ENCODE peak calls at places on chromosome 15, in ten cellular contexts. One of them, this sample, is unnamed.

GRCh38 chr15:90638241-90638691 is 78.9 kb upstream of the BLM start:
- DNase-seq in H7: peak; percentile 53
- DNase-seq in NCI-H1930: no peak
- DNase-seq in NAMALWA: no peak
- DNase-seq in hypothalamus: no peak
- DNase-seq in activated CD4-positive, alpha-beta T cell treated with anti-CD3 and anti-CD28 coated beads, Interleukin-2, amount 50 U/mL, for 24 hours: no peak
- DNase-seq in AG04450: no peak
- DNase-seq in dorsolateral prefrontal cortex: no peak
- DNase-seq in DMS 273 treated with DMSO at 0.1 percent for 48 hours: no peak
- DNase-seq in BJ: no peak
- DNase-seq in this sample: no peak

GRCh38 chr15:66908503-66909095 is 156.8 kb upstream of the SMAD3 start:
- DNase-seq in H7: no peak
- DNase-seq in NCI-H1930: no peak
- DNase-seq in NAMALWA: no peak
- DNase-seq in hypothalamus: no peak
- DNase-seq in activated CD4-positive, alpha-beta T cell treated with anti-CD3 and anti-CD28 coated beads, Interleukin-2, amount 50 U/mL, for 24 hours: no peak
- DNase-seq in AG04450: no peak
- DNase-seq in dorsolateral prefrontal cortex: no peak
- DNase-seq in DMS 273 treated with DMSO at 0.1 percent for 48 hours: no peak
- DNase-seq in BJ: no peak
- DNase-seq in this sample: no peak

GRCh38 chr15:70378126-70379031 is 280.7 kb upstream of the TLE3 start:
- DNase-seq in H7: no peak
- DNase-seq in NCI-H1930: no peak
- DNase-seq in NAMALWA: no peak
- DNase-seq in hypothalamus: no peak
- DNase-seq in activated CD4-positive, alpha-beta T cell treated with anti-CD3 and anti-CD28 coated beads, Interleukin-2, amount 50 U/mL, for 24 hours: no peak
- DNase-seq in AG04450: no peak
- DNase-seq in dorsolateral prefrontal cortex: no peak
- DNase-seq in DMS 273 treated with DMSO at 0.1 percent for 48 hours: no peak
- DNase-seq in BJ: no peak
- DNase-seq in this sample: no peak

GRCh38 chr15:63968122-63968524 is 78.2 kb downstream of the DAPK2 start:
- DNase-seq in H7: no peak
- DNase-seq in NCI-H1930: no peak
- DNase-seq in NAMALWA: no peak
- DNase-seq in hypothalamus: no peak
- DNase-seq in activated CD4-positive, alpha-beta T cell treated with anti-CD3 and anti-CD28 coated beads, Interleukin-2, amount 50 U/mL, for 24 hours: no peak
- DNase-seq in AG04450: no peak
- DNase-seq in dorsolateral prefrontal cortex: no peak
- DNase-seq in DMS 273 treated with DMSO at 0.1 percent for 48 hours: no peak
- DNase-seq in BJ: no peak
- DNase-seq in this sample: no peak

GRCh38 chr15:83061680-83062079 is 5.4 kb downstream of the BTBD1 start:
- DNase-seq in H7: no peak
- DNase-seq in NCI-H1930: no peak
- DNase-seq in NAMALWA: no peak
- DNase-seq in hypothalamus: no peak
- DNase-seq in activated CD4-positive, alpha-beta T cell treated with anti-CD3 and anti-CD28 coated beads, Interleukin-2, amount 50 U/mL, for 24 hours: no peak
- DNase-seq in AG04450: no peak
- DNase-seq in dorsolateral prefrontal cortex: no peak
- DNase-seq in DMS 273 treated with DMSO at 0.1 percent for 48 hours: no peak
- DNase-seq in BJ: peak; percentile 60
- DNase-seq in this sample: no peak

GRCh38 chr15:84685304-84685703 is 27.3 kb upstream of the NMB start:
- DNase-seq in H7: no peak
- DNase-seq in NCI-H1930: no peak
- DNase-seq in NAMALWA: no peak
- DNase-seq in hypothalamus: no peak
- DNase-seq in activated CD4-positive, alpha-beta T cell treated with anti-CD3 and anti-CD28 coated beads, Interleukin-2, amount 50 U/mL, for 24 hours: no peak
- DNase-seq in AG04450: peak; percentile 32
- DNase-seq in dorsolateral prefrontal cortex: no peak
- DNase-seq in DMS 273 treated with DMSO at 0.1 percent for 48 hours: peak; percentile 52
- DNase-seq in BJ: peak; percentile 61
- DNase-seq in this sample: no peak

GRCh38 chr15:67685008-67685599 is 140.2 kb upstream of the SKOR1 start:
- DNase-seq in H7: peak; percentile 4
- DNase-seq in NCI-H1930: peak; percentile 2
- DNase-seq in NAMALWA: peak; percentile 63
- DNase-seq in hypothalamus: no peak
- DNase-seq in activated CD4-positive, alpha-beta T cell treated with anti-CD3 and anti-CD28 coated beads, Interleukin-2, amount 50 U/mL, for 24 hours: no peak
- DNase-seq in AG04450: no peak
- DNase-seq in dorsolateral prefrontal cortex: no peak
- DNase-seq in DMS 273 treated with DMSO at 0.1 percent for 48 hours: no peak
- DNase-seq in BJ: no peak
- DNase-seq in this sample: peak; percentile 6

GRCh38 chr15:89513284-89513683 is 16.9 kb upstream of the RHCG start:
- DNase-seq in H7: no peak
- DNase-seq in NCI-H1930: no peak
- DNase-seq in NAMALWA: no peak
- DNase-seq in hypothalamus: no peak
- DNase-seq in activated CD4-positive, alpha-beta T cell treated with anti-CD3 and anti-CD28 coated beads, Interleukin-2, amount 50 U/mL, for 24 hours: no peak
- DNase-seq in AG04450: no peak
- DNase-seq in dorsolateral prefrontal cortex: no peak
- DNase-seq in DMS 273 treated with DMSO at 0.1 percent for 48 hours: no peak
- DNase-seq in BJ: no peak
- DNase-seq in this sample: no peak

GRCh38 chr15:67186226-67186649 is 68.2 kb downstream of the AAGAB start:
- DNase-seq in H7: no peak
- DNase-seq in NCI-H1930: no peak
- DNase-seq in NAMALWA: no peak
- DNase-seq in hypothalamus: peak; percentile 16
- DNase-seq in activated CD4-positive, alpha-beta T cell treated with anti-CD3 and anti-CD28 coated beads, Interleukin-2, amount 50 U/mL, for 24 hours: no peak
- DNase-seq in AG04450: no peak
- DNase-seq in dorsolateral prefrontal cortex: no peak
- DNase-seq in DMS 273 treated with DMSO at 0.1 percent for 48 hours: no peak
- DNase-seq in BJ: no peak
- DNase-seq in this sample: no peak

GRCh38 chr15:85545757-85546156 is 165.4 kb downstream of the AKAP13 start:
- DNase-seq in H7: no peak
- DNase-seq in NCI-H1930: no peak
- DNase-seq in NAMALWA: no peak
- DNase-seq in hypothalamus: no peak
- DNase-seq in activated CD4-positive, alpha-beta T cell treated with anti-CD3 and anti-CD28 coated beads, Interleukin-2, amount 50 U/mL, for 24 hours: no peak
- DNase-seq in AG04450: no peak
- DNase-seq in dorsolateral prefrontal cortex: no peak
- DNase-seq in DMS 273 treated with DMSO at 0.1 percent for 48 hours: no peak
- DNase-seq in BJ: no peak
- DNase-seq in this sample: peak; percentile 88

GRCh38 chr15:96851613-96852012 is 521.1 kb downstream of the NR2F2 start:
- DNase-seq in H7: no peak
- DNase-seq in NCI-H1930: no peak
- DNase-seq in NAMALWA: no peak
- DNase-seq in hypothalamus: no peak
- DNase-seq in activated CD4-positive, alpha-beta T cell treated with anti-CD3 and anti-CD28 coated beads, Interleukin-2, amount 50 U/mL, for 24 hours: no peak
- DNase-seq in AG04450: no peak
- DNase-seq in dorsolateral prefrontal cortex: no peak
- DNase-seq in DMS 273 treated with DMSO at 0.1 percent for 48 hours: no peak
- DNase-seq in BJ: no peak
- DNase-seq in this sample: no peak

GRCh38 chr15:101232677-101233076 is 19.2 kb downstream of the CHSY1 start:
- DNase-seq in H7: peak; percentile 41
- DNase-seq in NCI-H1930: no peak
- DNase-seq in NAMALWA: no peak
- DNase-seq in hypothalamus: no peak
- DNase-seq in activated CD4-positive, alpha-beta T cell treated with anti-CD3 and anti-CD28 coated beads, Interleukin-2, amount 50 U/mL, for 24 hours: no peak
- DNase-seq in AG04450: no peak
- DNase-seq in dorsolateral prefrontal cortex: no peak
- DNase-seq in DMS 273 treated with DMSO at 0.1 percent for 48 hours: no peak
- DNase-seq in BJ: no peak
- DNase-seq in this sample: no peak

GRCh38 chr15:91140561-91140960 is 40.5 kb downstream of the SV2B start:
- DNase-seq in H7: no peak
- DNase-seq in NCI-H1930: no peak
- DNase-seq in NAMALWA: no peak
- DNase-seq in hypothalamus: no peak
- DNase-seq in activated CD4-positive, alpha-beta T cell treated with anti-CD3 and anti-CD28 coated beads, Interleukin-2, amount 50 U/mL, for 24 hours: no peak
- DNase-seq in AG04450: no peak
- DNase-seq in dorsolateral prefrontal cortex: no peak
- DNase-seq in DMS 273 treated with DMSO at 0.1 percent for 48 hours: no peak
- DNase-seq in BJ: no peak
- DNase-seq in this sample: no peak

GRCh38 chr15:101399431-101399830 is 90.1 kb downstream of the PCSK6 start:
- DNase-seq in H7: no peak
- DNase-seq in NCI-H1930: no peak
- DNase-seq in NAMALWA: no peak
- DNase-seq in hypothalamus: no peak
- DNase-seq in activated CD4-positive, alpha-beta T cell treated with anti-CD3 and anti-CD28 coated beads, Interleukin-2, amount 50 U/mL, for 24 hours: no peak
- DNase-seq in AG04450: no peak
- DNase-seq in dorsolateral prefrontal cortex: no peak
- DNase-seq in DMS 273 treated with DMSO at 0.1 percent for 48 hours: no peak
- DNase-seq in BJ: no peak
- DNase-seq in this sample: no peak

GRCh38 chr15:78855746-78856145 is 16.9 kb upstream of the MORF4L1 start:
- DNase-seq in H7: no peak
- DNase-seq in NCI-H1930: no peak
- DNase-seq in NAMALWA: no peak
- DNase-seq in hypothalamus: no peak
- DNase-seq in activated CD4-positive, alpha-beta T cell treated with anti-CD3 and anti-CD28 coated beads, Interleukin-2, amount 50 U/mL, for 24 hours: no peak
- DNase-seq in AG04450: peak; percentile 50
- DNase-seq in dorsolateral prefrontal cortex: no peak
- DNase-seq in DMS 273 treated with DMSO at 0.1 percent for 48 hours: no peak
- DNase-seq in BJ: no peak
- DNase-seq in this sample: no peak

GRCh38 chr15:71080166-71080565 is 35.1 kb upstream of the THSD4 start:
- DNase-seq in H7: no peak
- DNase-seq in NCI-H1930: no peak
- DNase-seq in NAMALWA: no peak
- DNase-seq in hypothalamus: no peak
- DNase-seq in activated CD4-positive, alpha-beta T cell treated with anti-CD3 and anti-CD28 coated beads, Interleukin-2, amount 50 U/mL, for 24 hours: no peak
- DNase-seq in AG04450: no peak
- DNase-seq in dorsolateral prefrontal cortex: no peak
- DNase-seq in DMS 273 treated with DMSO at 0.1 percent for 48 hours: no peak
- DNase-seq in BJ: no peak
- DNase-seq in this sample: no peak

GRCh38 chr15:77402740-77403379 is 17.0 kb downstream of the PEAK1 start:
- DNase-seq in H7: no peak
- DNase-seq in NCI-H1930: no peak
- DNase-seq in NAMALWA: no peak
- DNase-seq in hypothalamus: no peak
- DNase-seq in activated CD4-positive, alpha-beta T cell treated with anti-CD3 and anti-CD28 coated beads, Interleukin-2, amount 50 U/mL, for 24 hours: no peak
- DNase-seq in AG04450: peak; percentile 64
- DNase-seq in dorsolateral prefrontal cortex: no peak
- DNase-seq in DMS 273 treated with DMSO at 0.1 percent for 48 hours: no peak
- DNase-seq in BJ: peak; percentile 52
- DNase-seq in this sample: no peak

GRCh38 chr15:51096976-51097375 is 2.3 kb upstream of the TNFAIP8L3 start:
- DNase-seq in H7: no peak
- DNase-seq in NCI-H1930: no peak
- DNase-seq in NAMALWA: no peak
- DNase-seq in hypothalamus: no peak
- DNase-seq in activated CD4-positive, alpha-beta T cell treated with anti-CD3 and anti-CD28 coated beads, Interleukin-2, amount 50 U/mL, for 24 hours: no peak
- DNase-seq in AG04450: no peak
- DNase-seq in dorsolateral prefrontal cortex: no peak
- DNase-seq in DMS 273 treated with DMSO at 0.1 percent for 48 hours: no peak
- DNase-seq in BJ: no peak
- DNase-seq in this sample: no peak

GRCh38 chr15:44788748-44789147 is 52.4 kb downstream of the TRIM69 start:
- DNase-seq in H7: no peak
- DNase-seq in NCI-H1930: no peak
- DNase-seq in NAMALWA: no peak
- DNase-seq in hypothalamus: no peak
- DNase-seq in activated CD4-positive, alpha-beta T cell treated with anti-CD3 and anti-CD28 coated beads, Interleukin-2, amount 50 U/mL, for 24 hours: peak; percentile 52
- DNase-seq in AG04450: no peak
- DNase-seq in dorsolateral prefrontal cortex: no peak
- DNase-seq in DMS 273 treated with DMSO at 0.1 percent for 48 hours: no peak
- DNase-seq in BJ: no peak
- DNase-seq in this sample: no peak

GRCh38 chr15:101481381-101481705 is 8.2 kb downstream of the PCSK6 start:
- DNase-seq in H7: peak; percentile 60
- DNase-seq in NCI-H1930: no peak
- DNase-seq in NAMALWA: no peak
- DNase-seq in hypothalamus: no peak
- DNase-seq in activated CD4-positive, alpha-beta T cell treated with anti-CD3 and anti-CD28 coated beads, Interleukin-2, amount 50 U/mL, for 24 hours: no peak
- DNase-seq in AG04450: no peak
- DNase-seq in dorsolateral prefrontal cortex: no peak
- DNase-seq in DMS 273 treated with DMSO at 0.1 percent for 48 hours: no peak
- DNase-seq in BJ: no peak
- DNase-seq in this sample: no peak

GRCh38 chr15:30990036-30990435 is 1.4 kb downstream of the MTMR10 start:
- DNase-seq in H7: no peak
- DNase-seq in NCI-H1930: no peak
- DNase-seq in NAMALWA: peak; percentile 70
- DNase-seq in hypothalamus: no peak
- DNase-seq in activated CD4-positive, alpha-beta T cell treated with anti-CD3 and anti-CD28 coated beads, Interleukin-2, amount 50 U/mL, for 24 hours: no peak
- DNase-seq in AG04450: no peak
- DNase-seq in dorsolateral prefrontal cortex: no peak
- DNase-seq in DMS 273 treated with DMSO at 0.1 percent for 48 hours: no peak
- DNase-seq in BJ: no peak
- DNase-seq in this sample: peak; percentile 26

GRCh38 chr15:44535509-44536297 is 1.2 kb upstream of the EIF3J start:
- DNase-seq in H7: peak; percentile 47
- DNase-seq in NCI-H1930: no peak
- DNase-seq in NAMALWA: no peak
- DNase-seq in hypothalamus: no peak
- DNase-seq in activated CD4-positive, alpha-beta T cell treated with anti-CD3 and anti-CD28 coated beads, Interleukin-2, amount 50 U/mL, for 24 hours: peak; percentile 6
- DNase-seq in AG04450: no peak
- DNase-seq in dorsolateral prefrontal cortex: no peak
- DNase-seq in DMS 273 treated with DMSO at 0.1 percent for 48 hours: no peak
- DNase-seq in BJ: no peak
- DNase-seq in this sample: no peak

GRCh38 chr15:25734680-25735355 is 128.3 kb downstream of the ATP10A start:
- DNase-seq in H7: peak; percentile 42
- DNase-seq in NCI-H1930: no peak
- DNase-seq in NAMALWA: no peak
- DNase-seq in hypothalamus: no peak
- DNase-seq in activated CD4-positive, alpha-beta T cell treated with anti-CD3 and anti-CD28 coated beads, Interleukin-2, amount 50 U/mL, for 24 hours: no peak
- DNase-seq in AG04450: no peak
- DNase-seq in dorsolateral prefrontal cortex: no peak
- DNase-seq in DMS 273 treated with DMSO at 0.1 percent for 48 hours: no peak
- DNase-seq in BJ: no peak
- DNase-seq in this sample: no peak

This sample was measured in AML-193.